ENCODE peak calls at places on chromosomes 4 and X, in six cellular contexts. Z is HFF-Myc, K is AG04450, L is fibroblast of pulmonary artery, Q is coronary artery, I is upper lobe of left lung. D is an unnamed sample.

GRCh38 chr4:77817304-77818076 is 1.7 kb downstream of the CNOT6L start:
- DNase-seq in Z (no peak), K (no peak), L (peak), Q (no peak), I (no peak), D (no peak)

GRCh38 chr4:185811509-185812364 is at the start of gene SORBS2:
- DNase-seq in Z (no peak), K (no peak), L (peak), Q (no peak), I (peak), D (peak)

GRCh38 chr4:35684755-35685154 is 559.6 kb downstream of the ARAP2 start:
- DNase-seq in Z (no peak), K (no peak), L (no peak), Q (no peak), I (no peak), D (no peak)

GRCh38 chr4:153114771-153115321 is 89.4 kb upstream of the TRIM2 start:
- DNase-seq in Z (no peak), K (no peak), L (peak), Q (no peak), I (no peak), D (peak)

GRCh38 chr4:138561906-138562305 is 319.8 kb upstream of the SLC7A11 start:
- DNase-seq in Z (no peak), K (no peak), L (no peak), Q (no peak), I (no peak), D (no peak)

GRCh38 chr4:180150818-180151217 is 2092.4 kb upstream of the TENM3 start:
- DNase-seq in Z (no peak), K (no peak), L (no peak), Q (no peak), I (no peak), D (no peak)

GRCh38 chr4:185426960-185427688 is 1.4 kb upstream of the UFSP2 start:
- DNase-seq in Z (no peak), K (no peak), L (no peak), Q (no peak), I (no peak), D (no peak)

GRCh38 chrX:1535241-1536041 is 1.5 kb downstream of the P2RY8 start:
- DNase-seq in Z (no peak), K (no peak), L (no peak), Q (no peak), I (peak), D (no peak)

GRCh38 chrX:8913665-8914409 is 112.7 kb upstream of the FAM9A start:
- DNase-seq in Z (no peak), K (peak), L (peak), Q (no peak), I (no peak), D (peak)

GRCh38 chr4:25888781-25889180 is 25.2 kb upstream of the SMIM20 start:
- DNase-seq in Z (no peak), K (no peak), L (peak), Q (no peak), I (no peak), D (peak)

GRCh38 chrX:50100188-50100587 is 100.6 kb downstream of the AKAP4 start:
- DNase-seq in Z (no peak), K (no peak), L (no peak), Q (no peak), I (no peak), D (peak)

GRCh38 chrX:16573781-16574180 is 76.2 kb upstream of the S100G start:
- DNase-seq in Z (no peak), K (no peak), L (peak), Q (no peak), I (no peak), D (peak)

GRCh38 chrX:140110081-140110650 is 144.8 kb upstream of the CXorf66 start:
- DNase-seq in Z (no peak), K (no peak), L (no peak), Q (no peak), I (no peak), D (no peak)

GRCh38 chr4:85913925-85914694 is 439.2 kb downstream of the ARHGAP24 start:
- DNase-seq in Z (no peak), K (no peak), L (no peak), Q (no peak), I (no peak), D (no peak)

GRCh38 chr4:145107126-145107525 is 9.0 kb downstream of the ABCE1 start:
- DNase-seq in Z (no peak), K (no peak), L (no peak), Q (no peak), I (no peak), D (no peak)

GRCh38 chr4:154622598-154622997 is 10.1 kb upstream of the FGG start:
- DNase-seq in Z (no peak), K (peak), L (peak), Q (no peak), I (no peak), D (peak)

GRCh38 chr4:11894976-11895375 is 466.3 kb upstream of the HS3ST1 start:
- DNase-seq in Z (no peak), K (no peak), L (peak), Q (no peak), I (no peak), D (peak)

GRCh38 chr4:94757192-94758140 is at the start of gene BMPR1B:
- DNase-seq in Z (no peak), K (peak), L (peak), Q (no peak), I (no peak), D (peak)

GRCh38 chrX:153900806-153901752 is 3.4 kb upstream of the AVPR2 start:
- DNase-seq in Z (peak), K (peak), L (peak), Q (no peak), I (peak), D (peak)

GRCh38 chr4:128737098-128737513 is 72.4 kb upstream of the JADE1 start:
- DNase-seq in Z (no peak), K (no peak), L (peak), Q (no peak), I (no peak), D (peak)

GRCh38 chr4:27068151-27068862 is 207.7 kb downstream of the STIM2 start:
- DNase-seq in Z (no peak), K (no peak), L (no peak), Q (no peak), I (peak), D (no peak)

GRCh38 chr4:143230683-143231082 is 46.0 kb downstream of the USP38 start:
- DNase-seq in Z (no peak), K (no peak), L (no peak), Q (no peak), I (no peak), D (no peak)

GRCh38 chrX:11137543-11138139 is 26.5 kb downstream of the HCCS start:
- DNase-seq in Z (peak), K (peak), L (peak), Q (no peak), I (no peak), D (peak)

GRCh38 chrX:39736219-39737211 is 361.2 kb downstream of the BCOR start:
- DNase-seq in Z (no peak), K (no peak), L (peak), Q (peak), I (peak), D (peak)

GRCh38 chr4:177490769-177491168 is 48.5 kb upstream of the AGA start:
- DNase-seq in Z (no peak), K (no peak), L (no peak), Q (no peak), I (no peak), D (no peak)

GRCh38 chrX:129790146-129790545 is 10.4 kb downstream of the SASH3 start:
- DNase-seq in Z (no peak), K (no peak), L (no peak), Q (no peak), I (no peak), D (no peak)

GRCh38 chrX:3501833-3502535 is 155.5 kb upstream of the MXRA5 start:
- DNase-seq in Z (no peak), K (no peak), L (no peak), Q (no peak), I (no peak), D (no peak)

GRCh38 chr4:158624889-158625478 is 46.7 kb downstream of the C4orf46 start:
- DNase-seq in Z (peak), K (peak), L (peak), Q (no peak), I (no peak), D (peak)

GRCh38 chr4:187618701-187619278 is 376.8 kb upstream of the ZFP42 start:
- DNase-seq in Z (no peak), K (peak), L (peak), Q (no peak), I (no peak), D (peak)

GRCh38 chrX:17521871-17522693 is 147.1 kb downstream of the NHS start:
- DNase-seq in Z (peak), K (no peak), L (peak), Q (no peak), I (no peak), D (peak)

GRCh38 chrX:150696264-150696789 is 3.1 kb downstream of the MTMR1 start:
- DNase-seq in Z (no peak), K (no peak), L (no peak), Q (no peak), I (no peak), D (no peak)

GRCh38 chr4:38898245-38898644 is 30.6 kb downstream of the FAM114A1 start:
- DNase-seq in Z (no peak), K (no peak), L (no peak), Q (no peak), I (no peak), D (no peak)

GRCh38 chr4:140059159-140059558 is 94.8 kb downstream of the MAML3 start:
- DNase-seq in Z (no peak), K (no peak), L (peak), Q (no peak), I (peak), D (peak)

DNA sequence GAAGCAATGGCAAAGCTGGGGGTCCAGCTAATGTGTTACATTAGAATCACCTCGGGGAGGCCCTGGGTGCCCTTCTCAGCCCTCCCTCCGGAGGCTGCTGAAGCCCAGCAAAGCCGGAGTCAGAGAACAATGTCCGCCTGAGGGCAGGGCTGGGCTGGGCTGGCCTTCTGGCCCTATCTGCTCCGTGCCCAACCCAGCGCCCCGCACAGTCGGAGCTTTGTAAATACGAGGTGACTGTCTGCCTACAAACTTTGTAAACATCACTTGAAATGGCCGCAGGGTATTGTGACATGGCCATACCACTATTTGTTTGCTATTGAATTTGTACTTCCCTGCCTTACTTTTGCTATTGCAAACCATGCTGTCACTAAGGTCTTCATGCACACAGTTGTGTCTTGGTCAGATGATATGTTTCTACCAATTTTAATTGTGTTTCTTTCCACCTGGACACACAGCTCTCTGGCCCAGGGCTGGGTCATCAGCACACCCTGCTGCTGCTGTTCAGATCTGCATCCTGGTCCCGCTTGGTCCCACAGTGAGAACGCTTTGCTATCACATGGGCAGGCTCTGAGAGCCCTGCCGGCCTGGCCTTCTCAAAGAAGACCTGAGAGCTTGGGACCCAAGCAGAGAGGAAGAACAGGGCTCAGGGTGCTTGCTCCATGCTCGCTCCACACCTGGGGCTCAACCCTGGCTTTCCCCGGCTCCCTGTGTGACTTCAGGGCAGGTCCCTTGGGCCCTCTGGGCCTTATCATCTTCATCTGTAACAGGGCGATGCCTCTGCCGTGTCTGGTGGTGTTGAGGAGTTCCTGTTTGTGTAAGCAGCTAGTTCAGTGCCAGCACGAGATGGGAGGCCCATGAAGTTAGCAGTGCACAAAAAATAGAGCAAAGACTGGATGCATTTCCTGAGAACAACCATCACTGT is 2.2 kb downstream of the S100P start:
- DNase-seq in Z (no peak), K (no peak), L (no peak), Q (no peak), I (no peak), D (no peak)
- TF ChIP-seq CTCF in Z (no peak), K (no peak), L (no peak), Q (no peak), I (no peak), D (no peak)

DNA sequence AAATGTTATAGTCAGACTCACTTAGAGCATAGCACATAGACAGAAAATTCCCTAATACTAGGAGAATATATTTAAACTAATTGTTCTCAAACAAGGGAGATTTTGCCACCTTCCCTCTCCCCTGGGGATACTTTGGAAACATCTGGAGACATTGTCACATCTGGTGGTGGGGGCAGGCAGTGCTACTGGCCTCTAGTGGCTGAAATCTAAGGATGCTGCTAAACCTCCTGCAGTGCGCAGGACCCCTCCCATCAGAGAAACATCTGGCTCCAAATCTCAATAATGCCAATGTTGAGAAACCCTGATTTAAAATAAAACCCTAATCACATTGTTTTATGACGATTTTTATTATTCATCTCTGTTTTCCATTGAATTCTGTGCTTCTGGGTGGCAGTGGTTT is 244.9 kb downstream of the FRMPD4 start:
- DNase-seq in Z (no peak), K (no peak), L (no peak), Q (no peak), I (no peak), D (no peak)
- TF ChIP-seq CTCF in Z (peak), K (peak), L (peak), Q (no peak), I (no peak), D (peak)

DNA sequence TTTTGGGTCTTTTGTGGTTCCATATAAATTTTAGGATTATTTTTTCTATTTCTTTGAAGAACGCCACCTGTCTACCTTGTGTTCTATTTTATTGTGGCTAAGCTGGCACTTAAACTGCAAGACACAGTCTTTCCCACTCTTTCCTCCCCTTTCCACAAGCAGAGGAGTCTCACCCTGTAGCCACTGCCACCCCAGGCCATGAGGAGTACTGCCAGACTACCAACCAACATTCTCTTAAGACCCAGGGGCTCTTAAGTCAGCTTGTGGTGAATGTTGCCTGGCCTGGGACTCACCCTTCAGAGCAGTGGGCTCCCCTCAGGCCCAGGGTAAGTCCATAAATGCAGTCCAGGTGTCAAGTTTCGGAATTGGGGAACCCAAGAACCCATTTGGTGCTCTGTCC is 58.0 kb upstream of the FMR1 start:
- DNase-seq in Z (no peak), K (no peak), L (no peak), Q (no peak), I (no peak), D (no peak)
- TF ChIP-seq CTCF in Z (no peak), K (no peak), L (no peak), Q (no peak), I (no peak), D (no peak)

DNA sequence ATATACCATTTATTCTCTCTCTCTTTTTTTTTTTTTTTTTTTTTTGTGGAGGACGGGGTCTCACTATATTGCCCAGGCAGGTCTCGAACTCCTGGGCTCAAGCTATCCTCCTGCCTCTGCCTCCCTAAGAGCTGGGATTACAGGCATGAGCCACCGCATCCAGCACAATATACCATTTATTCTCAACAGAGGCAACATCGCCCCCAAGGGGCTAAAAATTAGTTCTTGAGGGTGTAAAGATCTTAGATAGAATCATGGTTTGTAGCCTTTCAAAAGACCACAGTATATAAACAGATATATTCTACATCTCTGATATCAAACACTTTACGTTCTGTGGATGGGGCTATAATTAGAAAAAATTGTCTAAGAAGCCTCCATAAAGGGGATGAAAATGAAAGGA is 39.8 kb upstream of the TCEAL2 start:
- DNase-seq in Z (no peak), K (no peak), L (no peak), Q (no peak), I (no peak), D (no peak)
- TF ChIP-seq CTCF in Z (no peak), K (no peak), L (no peak), Q (no peak), I (no peak), D (no peak)

DNA sequence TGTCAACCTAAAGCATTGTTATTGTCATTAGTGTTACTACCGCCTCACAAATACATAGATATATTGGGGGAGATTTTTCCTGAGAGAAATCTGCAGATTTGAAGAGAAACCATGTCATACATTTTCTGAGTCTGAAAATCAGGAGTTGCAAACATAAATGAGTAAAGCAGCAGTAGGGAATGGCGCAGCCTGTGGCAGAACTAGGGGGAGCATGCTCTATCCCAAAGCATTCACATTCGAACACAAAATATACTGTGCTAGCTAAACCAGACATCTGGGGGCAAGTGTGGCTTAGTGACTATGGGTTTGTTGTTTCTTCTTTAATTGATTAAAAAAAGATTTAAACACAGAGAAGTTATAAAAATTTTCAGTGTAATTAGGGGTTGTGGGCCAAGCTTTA is 83.2 kb downstream of the CPE start:
- DNase-seq in Z (no peak), K (no peak), L (no peak), Q (no peak), I (no peak), D (no peak)
- TF ChIP-seq CTCF in Z (no peak), K (no peak), L (no peak), Q (no peak), I (no peak), D (no peak)

GRCh38 chr4:56637791-56638190 is 43.3 kb downstream of the HOPX start:
- DNase-seq in Z (no peak), K (no peak), L (no peak), Q (no peak), I (no peak), D (no peak)

GRCh38 chr4:56643596-56643995 is 37.5 kb downstream of the HOPX start:
- DNase-seq in Z (no peak), K (no peak), L (no peak), Q (no peak), I (no peak), D (no peak)

GRCh38 chr4:56637154-56637553 is 43.9 kb downstream of the HOPX start:
- DNase-seq in Z (no peak), K (no peak), L (no peak), Q (no peak), I (no peak), D (no peak)

GRCh38 chr4:56640907-56641493 is 40.1 kb downstream of the HOPX start:
- DNase-seq in Z (no peak), K (no peak), L (no peak), Q (no peak), I (no peak), D (no peak)

GRCh38 chr4:56641494-56642051 is 39.5 kb downstream of the HOPX start:
- DNase-seq in Z (peak), K (peak), L (peak), Q (no peak), I (no peak), D (peak)
- TF ChIP-seq CTCF in Z (peak), K (peak), L (no peak), Q (no peak), I (no peak), D (peak)